ENCODE peak calls at places on chromosome 9, in five cellular contexts. D, Q, V, B and T are unnamed samples.

GRCh38 chr9:72474676-72475075 is 46.7 kb upstream of the TMC1 start:
- DNase-seq in D (no peak), Q (no peak), V (no peak), B (no peak), T (no peak)

GRCh38 chr9:97109194-97109811 is 70.4 kb upstream of the CTSV start:
- DNase-seq in D (peak), Q (peak), V (peak), B (no peak), T (no peak)

GRCh38 chr9:132082188-132082587 is 2.5 kb upstream of the MED27 start:
- DNase-seq in D (no peak), Q (no peak), V (no peak), B (no peak), T (no peak)

GRCh38 chr9:134912126-134912840 is 5.4 kb downstream of the FCN1 start:
- DNase-seq in D (no peak), Q (no peak), V (no peak), B (no peak), T (no peak)

GRCh38 chr9:32486839-32487562 is 39.0 kb downstream of the RIGI start:
- DNase-seq in D (no peak), Q (no peak), V (peak), B (peak), T (no peak)

GRCh38 chr9:89988458-89988857 is 383.6 kb downstream of the GADD45G start:
- DNase-seq in D (no peak), Q (no peak), V (no peak), B (no peak), T (no peak)

GRCh38 chr9:122346478-122347347 is 24.1 kb upstream of the PTGS1 start:
- DNase-seq in D (peak), Q (peak), V (no peak), B (no peak), T (peak)

GRCh38 chr9:942805-943580 is 33.5 kb upstream of the DMRT3 start:
- DNase-seq in D (no peak), Q (no peak), V (no peak), B (no peak), T (no peak)

GRCh38 chr9:84615574-84615973 is 54.0 kb upstream of the NTRK2 start:
- DNase-seq in D (no peak), Q (no peak), V (no peak), B (no peak), T (no peak)

DNA sequence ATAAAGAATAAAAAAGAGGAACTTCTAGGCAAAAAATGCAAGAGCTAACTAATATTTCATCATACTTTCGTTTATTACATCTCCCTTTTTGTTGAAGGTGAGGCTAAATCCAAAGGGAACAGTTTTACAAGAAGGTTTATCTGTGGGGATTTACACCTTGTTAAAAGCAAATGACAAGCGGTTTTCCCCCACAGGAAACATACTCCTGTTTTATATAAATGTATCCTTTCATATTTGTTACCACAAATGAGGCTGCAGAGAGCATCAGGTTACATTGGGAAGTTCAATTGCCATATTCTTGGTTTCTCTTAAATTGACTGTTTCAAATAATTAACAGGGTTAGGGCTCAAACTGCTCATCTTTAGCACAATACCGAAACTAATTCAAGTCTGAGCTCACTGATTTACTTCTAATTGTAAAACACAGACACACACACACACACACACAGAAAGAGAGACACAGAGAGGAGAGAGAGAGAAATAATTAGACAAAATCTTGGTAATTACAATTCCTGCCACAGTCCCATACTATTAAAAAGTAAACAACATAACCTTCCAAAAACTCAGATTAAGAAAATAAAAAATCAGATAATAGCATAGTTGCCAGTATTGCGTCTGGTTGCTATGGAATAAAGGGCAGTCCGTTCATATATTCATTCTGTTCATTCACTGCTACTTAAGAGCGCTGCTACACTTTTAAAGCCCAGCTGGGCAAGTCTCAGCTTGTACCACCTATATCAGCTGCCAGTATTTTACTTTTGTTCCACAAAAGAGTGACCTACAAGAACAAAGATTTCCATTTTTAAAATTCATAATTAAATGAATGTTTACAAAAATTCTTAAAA is 17.0 kb downstream of the RFX3 start:
- DNase-seq in D (no peak), Q (no peak), V (peak), B (no peak), T (no peak)
- H3K4me3 ChIP-seq in D (no peak), Q (no peak), V (no peak), B (no peak), T (no peak)

DNA sequence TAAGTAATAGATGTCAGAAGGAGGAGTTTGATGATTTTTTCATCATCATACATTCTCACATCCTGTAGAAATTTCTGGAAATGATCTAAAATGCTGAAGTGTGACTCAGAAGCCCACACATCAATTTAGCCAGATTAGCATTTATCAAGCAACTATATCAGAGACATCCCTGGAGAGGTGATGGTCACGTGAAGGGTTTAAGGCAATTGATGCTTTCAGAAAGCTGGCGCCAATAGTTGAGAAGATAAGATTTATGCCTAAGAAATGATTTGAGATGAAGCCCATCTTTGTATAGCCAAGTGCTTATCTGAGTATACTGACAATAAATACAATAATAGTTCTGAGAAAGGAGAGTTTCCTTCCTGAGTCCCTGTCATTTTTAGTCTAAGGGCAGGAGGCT is 162.8 kb upstream of the RORB start:
- DNase-seq in D (no peak), Q (no peak), V (no peak), B (no peak), T (no peak)
- H3K4me3 ChIP-seq in D (no peak), Q (no peak), V (no peak), B (no peak), T (no peak)

GRCh38 chr9:21996858-21997257 is 2.3 kb downstream of the CDKN2B-AS1 start:
- DNase-seq in D (no peak), Q (no peak), V (no peak), B (no peak), T (no peak)
- H3K4me3 ChIP-seq in D (no peak), Q (no peak), V (no peak), B (no peak), T (no peak)

DNA sequence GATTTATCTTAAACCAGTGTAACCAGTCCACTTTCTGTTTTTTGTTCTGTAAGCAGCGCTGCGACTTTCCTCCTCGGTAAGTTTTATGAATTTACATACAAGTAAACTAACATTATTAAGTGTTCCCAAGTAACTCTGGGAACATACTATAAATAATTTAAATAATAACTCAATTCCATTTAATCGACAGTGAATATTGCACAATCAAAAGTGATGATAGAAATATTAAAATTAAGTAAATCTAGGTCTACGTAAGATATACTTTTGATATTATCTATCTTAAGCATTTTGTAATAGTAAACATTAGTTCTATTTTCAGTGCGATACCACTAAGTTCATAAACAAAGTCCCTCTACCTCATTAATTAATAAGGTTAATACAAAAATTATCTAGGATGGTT is 7.8 kb downstream of the NFIB start:
- DNase-seq in D (no peak), Q (no peak), V (no peak), B (no peak), T (no peak)
- H3K4me3 ChIP-seq in D (no peak), Q (no peak), V (no peak), B (no peak), T (no peak)

GRCh38 chr9:130240410-130241197 is 25.0 kb upstream of the HMCN2 start:
- DNase-seq in D (peak), Q (peak), V (peak), B (no peak), T (peak)

GRCh38 chr9:130241198-130241535 is 24.4 kb upstream of the HMCN2 start:
- DNase-seq in D (no peak), Q (no peak), V (no peak), B (no peak), T (no peak)

GRCh38 chr9:130243882-130244170 is 21.7 kb upstream of the HMCN2 start:
- DNase-seq in D (no peak), Q (no peak), V (no peak), B (no peak), T (no peak)

GRCh38 chr9:130243015-130243881 is 22.3 kb upstream of the HMCN2 start:
- DNase-seq in D (peak), Q (peak), V (peak), B (no peak), T (peak)

DNA sequence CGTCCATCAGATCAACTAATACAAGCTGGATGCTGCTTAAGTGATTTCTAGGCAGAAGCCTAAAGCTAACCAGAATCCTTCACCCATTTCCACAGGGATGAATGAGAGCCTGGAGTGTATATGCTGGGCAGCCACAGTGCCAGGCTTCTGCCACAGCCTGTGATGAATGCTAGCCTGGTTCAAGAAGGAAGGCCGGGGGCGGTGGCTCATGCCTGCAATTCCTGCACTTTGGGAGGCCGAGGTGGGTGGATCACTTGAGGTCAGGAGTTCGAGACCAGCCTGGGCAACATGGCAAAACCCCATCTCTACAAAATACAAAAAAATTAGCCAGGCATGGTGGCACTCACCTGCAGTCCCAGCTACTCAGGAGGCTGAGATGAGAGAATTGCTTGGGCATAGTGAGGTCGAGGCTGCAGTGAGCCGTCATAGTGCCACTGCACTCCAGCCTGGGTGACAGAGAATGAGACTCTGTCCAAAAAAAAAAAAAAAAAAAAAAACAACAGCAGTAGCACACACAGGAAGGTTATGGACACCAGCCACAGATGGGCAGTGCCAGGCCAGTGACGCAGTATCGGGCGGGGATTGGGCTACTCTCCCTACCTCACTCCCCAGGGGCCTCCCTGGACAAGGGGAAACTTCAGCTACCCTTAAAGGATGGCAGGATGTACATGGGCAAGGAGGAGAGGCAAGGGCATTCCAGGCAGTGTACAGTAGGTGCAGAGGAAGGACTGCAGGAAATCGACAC is 23.1 kb upstream of the HMCN2 start:
- DNase-seq in D (peak), Q (no peak), V (no peak), B (no peak), T (no peak)
- H3K4me3 ChIP-seq in D (peak), Q (no peak), V (no peak), B (no peak), T (no peak)